ENCODE peak calls at places on chromosomes 16 and 17, in nine cellular contexts. V is NCI-H2029; D is Panc1; A is sigmoid colon; G is stimulated activated CD8-positive, alpha-beta memory T cell treated with anti-CD3 and anti-CD28 coated beads, Interleukin-15, amount 100 ng/mL, for 4 hours; Z is activated T-cell treated with anti-CD3 and anti-CD28 coated beads for 1 hour; J is nephron progenitor cell; L is mucosa of descending colon; S is substantia nigra. K is an unnamed sample.
A peak's percentile ranks its signal among the peaks of the same experiment; 100 is the strongest.

GRCh38 chr16:83717814-83718213 is 90.0 kb upstream of the HSBP1 start:
- DNase-seq in V (no peak), D (no peak), A (no peak), G (no peak), Z (no peak), J (no peak), L (no peak), S (peak; percentile 9), K (peak; percentile 69)

GRCh38 chr17:17783825-17784598 is 52.8 kb downstream of the SREBF1 start:
- DNase-seq in V (peak; percentile 41), D (no peak), A (no peak), G (no peak), Z (no peak), J (peak; percentile 71), L (peak; percentile 58), S (peak; percentile 51), K (no peak)

GRCh38 chr17:66450008-66450856 is 147.8 kb downstream of the PRKCA start:
- DNase-seq in V (no peak), D (no peak), A (peak; percentile 34), G (no peak), Z (no peak), J (no peak), L (no peak), S (no peak), K (no peak)

GRCh38 chr16:72291531-72291981 is 119.6 kb upstream of the PMFBP1 start:
- DNase-seq in V (no peak), D (peak; percentile 27), A (no peak), G (no peak), Z (no peak), J (no peak), L (no peak), S (no peak), K (peak; percentile 89)

GRCh38 chr17:66724581-66725341 is 110.2 kb upstream of the CACNG5 start:
- DNase-seq in V (peak; percentile 47), D (no peak), A (peak; percentile 67), G (no peak), Z (no peak), J (no peak), L (peak; percentile 29), S (no peak), K (peak; percentile 28)

GRCh38 chr16:48608452-48608851 is 1.5 kb downstream of the N4BP1 start:
- DNase-seq in V (no peak), D (no peak), A (no peak), G (no peak), Z (no peak), J (no peak), L (no peak), S (no peak), K (no peak)

GRCh38 chr17:32275060-32276042 is 9.7 kb downstream of the RHBDL3 start:
- DNase-seq in V (no peak), D (no peak), A (no peak), G (no peak), Z (no peak), J (peak; percentile 43), L (no peak), S (peak; percentile 32), K (peak; percentile 78)

GRCh38 chr16:85092309-85092708 is 20.0 kb downstream of the CIBAR2 start:
- DNase-seq in V (no peak), D (no peak), A (no peak), G (no peak), Z (no peak), J (no peak), L (no peak), S (no peak), K (no peak)

GRCh38 chr17:28727727-28728363 is 743 bp upstream of the NEK8 start:
- DNase-seq in V (peak; percentile 49), D (no peak), A (peak; percentile 77), G (peak; percentile 85), Z (peak; percentile 75), J (peak; percentile 59), L (peak; percentile 81), S (peak; percentile 41), K (peak; percentile 16)

GRCh38 chr17:71432378-71433315 is 688.2 kb upstream of the SOX9 start:
- DNase-seq in V (no peak), D (no peak), A (no peak), G (no peak), Z (no peak), J (no peak), L (no peak), S (no peak), K (no peak)

GRCh38 chr17:37847811-37848331 is 76.3 kb upstream of the TBC1D3K start:
- DNase-seq in V (no peak), D (no peak), A (no peak), G (no peak), Z (no peak), J (no peak), L (no peak), S (no peak), K (no peak)

GRCh38 chr16:58336332-58337089 is 41.7 kb upstream of the PRSS54 start:
- DNase-seq in V (peak; percentile 2), D (peak; percentile 74), A (peak; percentile 85), G (peak; percentile 65), Z (peak; percentile 84), J (peak; percentile 94), L (peak; percentile 89), S (peak; percentile 76), K (peak; percentile 33)